ENCODE peak calls at places on chromosomes 12 and 14, in six cellular contexts. G is KG1; D is activated naive CD4-positive, alpha-beta T cell treated with Interleukin-2 at 50 U/mL for 16 hours; C is EH; J is keratinocyte; R is HL-60. M is an unnamed sample.

GRCh38 chr12:123519151-123520001 is 14.1 kb downstream of the RILPL1 start:
- DNase-seq in G (no peak), D (no peak), C (peak), J (peak), R (no peak), M (peak)

GRCh38 chr12:105317453-105317852 is 13.0 kb upstream of the C12orf75 start:
- DNase-seq in G (no peak), D (no peak), C (peak), J (no peak), R (no peak), M (no peak)

GRCh38 chr14:21614245-21614644 is 20.5 kb downstream of the OR10G2 start:
- DNase-seq in G (no peak), D (no peak), C (no peak), J (no peak), R (no peak), M (no peak)

GRCh38 chr12:6764011-6764828 is 1.9 kb upstream of the PTMS start:
- DNase-seq in G (no peak), D (peak), C (peak), J (no peak), R (no peak), M (peak)

GRCh38 chr12:121628037-121628436 is 1.7 kb downstream of the ORAI1 start:
- DNase-seq in G (no peak), D (peak), C (peak), J (no peak), R (no peak), M (no peak)

GRCh38 chr14:24071144-24071697 is at the start of gene CPNE6:
- DNase-seq in G (no peak), D (peak), C (no peak), J (no peak), R (no peak), M (no peak)

GRCh38 chr12:130701402-130701744 is 14.7 kb downstream of the RIMBP2 start:
- DNase-seq in G (no peak), D (no peak), C (no peak), J (no peak), R (no peak), M (no peak)

GRCh38 chr14:65096323-65097089 is 5.8 kb downstream of the MAX start:
- DNase-seq in G (no peak), D (peak), C (peak), J (no peak), R (no peak), M (no peak)

GRCh38 chr12:40263616-40264409 is 39.0 kb downstream of the LRRK2 start:
- DNase-seq in G (no peak), D (no peak), C (no peak), J (no peak), R (no peak), M (no peak)

GRCh38 chr12:42935756-42936155 is 346.2 kb upstream of the PRICKLE1 start:
- DNase-seq in G (no peak), D (no peak), C (peak), J (no peak), R (no peak), M (peak)

GRCh38 chr14:52473557-52473956 is 78.7 kb downstream of the TXNDC16 start:
- DNase-seq in G (no peak), D (no peak), C (peak), J (no peak), R (peak), M (no peak)

GRCh38 chr14:94112513-94113060 is 2.1 kb downstream of the IFI27 start:
- DNase-seq in G (no peak), D (no peak), C (no peak), J (no peak), R (no peak), M (no peak)

GRCh38 chr14:44567997-44568396 is 60.9 kb upstream of the FSCB start:
- DNase-seq in G (no peak), D (no peak), C (no peak), J (no peak), R (no peak), M (no peak)

GRCh38 chr14:66992776-66993175 is 196.5 kb upstream of the GARIN2 start:
- DNase-seq in G (no peak), D (no peak), C (no peak), J (no peak), R (no peak), M (no peak)

GRCh38 chr14:106844608-106845285 is 1318.4 kb downstream of the TMEM121 start:
- DNase-seq in G (peak), D (peak), C (no peak), J (no peak), R (peak), M (no peak)

GRCh38 chr12:131135311-131135785 is 181.6 kb downstream of the ADGRD1 start:
- DNase-seq in G (no peak), D (no peak), C (no peak), J (no peak), R (no peak), M (no peak)

GRCh38 chr12:31326689-31327659 is 1.0 kb upstream of the SINHCAF start:
- DNase-seq in G (no peak), D (no peak), C (peak), J (no peak), R (no peak), M (no peak)

GRCh38 chr12:53972152-53972702 is 699 bp upstream of the HOXC11 start:
- DNase-seq in G (no peak), D (no peak), C (peak), J (no peak), R (no peak), M (no peak)

GRCh38 chr12:46386360-46386867 is 13.8 kb upstream of the SLC38A2 start:
- DNase-seq in G (no peak), D (no peak), C (peak), J (no peak), R (no peak), M (peak)

GRCh38 chr12:53500119-53500775 is 836 bp upstream of the TARBP2 start:
- DNase-seq in G (no peak), D (no peak), C (peak), J (no peak), R (peak), M (no peak)

GRCh38 chr14:36057452-36058142 is 118.9 kb downstream of the PTCSC3 start:
- DNase-seq in G (no peak), D (no peak), C (peak), J (peak), R (no peak), M (no peak)

GRCh38 chr12:26198742-26199141 is 3.4 kb downstream of the SSPN start:
- DNase-seq in G (no peak), D (no peak), C (peak), J (no peak), R (no peak), M (no peak)

GRCh38 chr12:124617615-124618014 is 50.2 kb upstream of the NCOR2 start:
- DNase-seq in G (no peak), D (no peak), C (no peak), J (no peak), R (no peak), M (no peak)

GRCh38 chr12:752673-753400 is 458 bp downstream of the WNK1 start:
- DNase-seq in G (no peak), D (peak), C (peak), J (no peak), R (no peak), M (no peak)

GRCh38 chr14:45177081-45177480 is 41.4 kb downstream of the FANCM start:
- DNase-seq in G (no peak), D (no peak), C (peak), J (peak), R (peak), M (peak)